ENCODE peak calls at places on chromosomes 12 and 14, in four cellular contexts. One of them, this sample, is unnamed.

GRCh38 chr14:61174395-61175386 is 106.4 kb downstream of the TMEM30B start:
- DNase-seq in A549: no peak
- DNase-seq in endothelial cell of umbilical vein: no peak
- DNase-seq in ovary: no peak
- DNase-seq in this sample: no peak

GRCh38 chr12:131642101-131642540 is 68.8 kb upstream of the SFSWAP start:
- DNase-seq in A549: peak
- DNase-seq in endothelial cell of umbilical vein: peak
- DNase-seq in ovary: no peak
- DNase-seq in this sample: no peak

GRCh38 chr14:99133563-99134332 is 138.2 kb downstream of the BCL11B start:
- DNase-seq in A549: no peak
- DNase-seq in endothelial cell of umbilical vein: no peak
- DNase-seq in ovary: no peak
- DNase-seq in this sample: no peak

GRCh38 chr14:61145258-61145902 is 135.8 kb downstream of the TMEM30B start:
- DNase-seq in A549: no peak
- DNase-seq in endothelial cell of umbilical vein: no peak
- DNase-seq in ovary: no peak
- DNase-seq in this sample: no peak

GRCh38 chr12:77777274-77777673 is 53.4 kb upstream of the NAV3 start:
- DNase-seq in A549: no peak
- DNase-seq in endothelial cell of umbilical vein: peak
- DNase-seq in ovary: no peak
- DNase-seq in this sample: no peak

GRCh38 chr12:27554421-27555186 is 30.6 kb downstream of the PPFIBP1 start:
- DNase-seq in A549: peak
- DNase-seq in endothelial cell of umbilical vein: peak
- DNase-seq in ovary: peak
- DNase-seq in this sample: no peak

GRCh38 chr12:22083167-22083566 is 37.1 kb downstream of the CMAS start:
- DNase-seq in A549: peak
- DNase-seq in endothelial cell of umbilical vein: peak
- DNase-seq in ovary: no peak
- DNase-seq in this sample: peak

GRCh38 chr14:54209501-54210231 is 187.1 kb upstream of the CDKN3 start:
- DNase-seq in A549: no peak
- DNase-seq in endothelial cell of umbilical vein: no peak
- DNase-seq in ovary: no peak
- DNase-seq in this sample: peak

GRCh38 chr14:51860164-51860835 is at the start of gene GNG2:
- DNase-seq in A549: peak
- DNase-seq in endothelial cell of umbilical vein: peak
- DNase-seq in ovary: peak
- DNase-seq in this sample: peak

GRCh38 chr12:50220357-50221061 is 53.3 kb upstream of the CERS5 start:
- DNase-seq in A549: peak
- DNase-seq in endothelial cell of umbilical vein: peak
- DNase-seq in ovary: no peak
- DNase-seq in this sample: no peak

GRCh38 chr12:2494490-2495192 is 300.1 kb upstream of the FKBP4 start:
- DNase-seq in A549: no peak
- DNase-seq in endothelial cell of umbilical vein: no peak
- DNase-seq in ovary: no peak
- DNase-seq in this sample: peak

GRCh38 chr12:12726543-12727093 is 9.4 kb downstream of the CDKN1B start:
- DNase-seq in A549: peak
- DNase-seq in endothelial cell of umbilical vein: peak
- DNase-seq in ovary: no peak
- DNase-seq in this sample: no peak

GRCh38 chr12:118925407-118926202 is 55.7 kb upstream of the SRRM4 start:
- DNase-seq in A549: no peak
- DNase-seq in endothelial cell of umbilical vein: no peak
- DNase-seq in ovary: no peak
- DNase-seq in this sample: no peak

GRCh38 chr12:57190037-57190436 is 26.6 kb upstream of the NXPH4 start:
- DNase-seq in A549: no peak
- DNase-seq in endothelial cell of umbilical vein: peak
- DNase-seq in ovary: no peak
- DNase-seq in this sample: no peak

GRCh38 chr14:56055521-56055920 is 62.7 kb upstream of the PELI2 start:
- DNase-seq in A549: no peak
- DNase-seq in endothelial cell of umbilical vein: no peak
- DNase-seq in ovary: no peak
- DNase-seq in this sample: no peak

GRCh38 chr12:108257004-108257403 is 82.1 kb downstream of the CMKLR1 start:
- DNase-seq in A549: no peak
- DNase-seq in endothelial cell of umbilical vein: no peak
- DNase-seq in ovary: no peak
- DNase-seq in this sample: no peak

GRCh38 chr12:12265571-12266388 is 1.1 kb downstream of the LRP6 start:
- DNase-seq in A549: peak
- DNase-seq in endothelial cell of umbilical vein: peak
- DNase-seq in ovary: no peak
- DNase-seq in this sample: peak

GRCh38 chr12:104339663-104340062 is 36.1 kb downstream of the EID3 start:
- DNase-seq in A549: peak
- DNase-seq in endothelial cell of umbilical vein: no peak
- DNase-seq in ovary: no peak
- DNase-seq in this sample: no peak

GRCh38 chr12:26119391-26119981 is 5.4 kb downstream of the BHLHE41 start:
- DNase-seq in A549: peak
- DNase-seq in endothelial cell of umbilical vein: peak
- DNase-seq in ovary: no peak
- DNase-seq in this sample: peak

GRCh38 chr12:109771746-109772621 is 58.4 kb downstream of the FAM222A start:
- DNase-seq in A549: no peak
- DNase-seq in endothelial cell of umbilical vein: no peak
- DNase-seq in ovary: peak
- DNase-seq in this sample: no peak
- TF ChIP-seq CTCF in A549: peak
- TF ChIP-seq CTCF in endothelial cell of umbilical vein: no peak
- TF ChIP-seq CTCF in ovary: no peak
- TF ChIP-seq CTCF in this sample: no peak

GRCh38 chr12:101828463-101829196 is 2.1 kb downstream of the GNPTAB start:
- DNase-seq in A549: no peak
- DNase-seq in endothelial cell of umbilical vein: no peak
- DNase-seq in ovary: no peak
- DNase-seq in this sample: no peak

GRCh38 chr12:101829639-101830390 is 944 bp downstream of the GNPTAB start:
- DNase-seq in A549: no peak
- DNase-seq in endothelial cell of umbilical vein: peak
- DNase-seq in ovary: no peak
- DNase-seq in this sample: no peak

GRCh38 chr12:101823891-101824290 is 6.9 kb downstream of the GNPTAB start:
- DNase-seq in A549: peak
- DNase-seq in endothelial cell of umbilical vein: peak
- DNase-seq in ovary: no peak
- DNase-seq in this sample: peak

GRCh38 chr12:101824831-101825230 is 5.9 kb downstream of the GNPTAB start:
- DNase-seq in A549: no peak
- DNase-seq in endothelial cell of umbilical vein: no peak
- DNase-seq in ovary: no peak
- DNase-seq in this sample: no peak

GRCh38 chr12:101826766-101827368 is 3.9 kb downstream of the GNPTAB start:
- DNase-seq in A549: no peak
- DNase-seq in endothelial cell of umbilical vein: no peak
- DNase-seq in ovary: no peak
- DNase-seq in this sample: no peak
- H3K4me3 ChIP-seq in A549: no peak
- H3K4me3 ChIP-seq in endothelial cell of umbilical vein: no peak
- H3K4me3 ChIP-seq in ovary: no peak
- H3K4me3 ChIP-seq in this sample: no peak

GRCh38 chr14:101839661-101840060 is 78.2 kb downstream of the PPP2R5C start:
- DNase-seq in A549: no peak
- DNase-seq in endothelial cell of umbilical vein: no peak
- DNase-seq in ovary: no peak
- DNase-seq in this sample: no peak
- H3K27ac ChIP-seq in A549: no peak
- H3K27ac ChIP-seq in endothelial cell of umbilical vein: no peak
- H3K27ac ChIP-seq in ovary: no peak
- H3K27ac ChIP-seq in this sample: no peak

GRCh38 chr14:104368751-104369100 is 210.8 kb upstream of the C14orf180 start:
- DNase-seq in A549: no peak
- DNase-seq in endothelial cell of umbilical vein: no peak
- DNase-seq in ovary: no peak
- DNase-seq in this sample: no peak

GRCh38 chr14:104371031-104371430 is 208.5 kb upstream of the C14orf180 start:
- DNase-seq in A549: no peak
- DNase-seq in endothelial cell of umbilical vein: no peak
- DNase-seq in ovary: no peak
- DNase-seq in this sample: no peak

GRCh38 chr14:104369208-104369607 is 210.4 kb upstream of the C14orf180 start:
- DNase-seq in A549: no peak
- DNase-seq in endothelial cell of umbilical vein: no peak
- DNase-seq in ovary: no peak
- DNase-seq in this sample: no peak

GRCh38 chr14:104371917-104372316 is 207.6 kb upstream of the C14orf180 start:
- DNase-seq in A549: no peak
- DNase-seq in endothelial cell of umbilical vein: no peak
- DNase-seq in ovary: no peak
- DNase-seq in this sample: no peak

DNA sequence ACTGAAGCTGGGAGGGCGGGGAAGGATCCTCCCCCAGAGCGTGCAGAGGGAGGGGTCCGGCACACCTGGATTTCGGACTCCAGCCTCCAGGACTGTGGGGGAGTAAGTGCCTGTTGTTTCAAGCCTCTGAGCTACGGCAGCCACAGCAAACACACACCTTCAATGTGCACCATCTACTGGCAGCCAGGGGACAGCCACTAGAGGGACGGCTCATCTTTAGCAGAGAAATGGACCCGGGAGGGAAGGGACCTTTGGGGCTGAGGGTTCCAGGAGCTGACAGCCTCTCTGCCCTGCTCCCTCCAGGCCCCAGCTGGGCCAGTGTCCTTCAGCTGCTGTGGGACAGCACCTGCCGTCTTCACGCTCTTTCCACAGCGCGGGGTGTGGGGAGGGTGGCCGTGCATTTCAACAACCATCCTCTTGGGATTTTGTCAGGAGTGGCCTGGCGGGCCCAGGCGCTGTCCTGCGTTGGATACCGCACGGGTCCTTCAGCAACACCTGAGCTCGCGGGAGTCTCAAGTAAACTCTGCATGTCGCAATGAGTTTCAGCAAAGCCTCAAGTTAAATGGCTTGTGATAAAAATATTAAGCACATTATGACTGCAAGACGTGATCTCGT is 209.2 kb upstream of the C14orf180 start:
- DNase-seq in A549: peak
- DNase-seq in endothelial cell of umbilical vein: peak
- DNase-seq in ovary: no peak
- DNase-seq in this sample: no peak
- TF ChIP-seq CTCF in A549: peak
- TF ChIP-seq CTCF in endothelial cell of umbilical vein: peak
- TF ChIP-seq CTCF in ovary: peak
- TF ChIP-seq CTCF in this sample: no peak

GRCh38 chr14:28773176-28773575 is 6.6 kb downstream of the FOXG1 start:
- DNase-seq in A549: no peak
- DNase-seq in endothelial cell of umbilical vein: no peak
- DNase-seq in ovary: no peak
- DNase-seq in this sample: no peak
- H3K4me3 ChIP-seq in A549: no peak
- H3K4me3 ChIP-seq in endothelial cell of umbilical vein: no peak
- H3K4me3 ChIP-seq in ovary: no peak
- H3K4me3 ChIP-seq in this sample: no peak

GRCh38 chr12:63480186-63480585 is 188.1 kb downstream of the DPY19L2 start:
- DNase-seq in A549: no peak
- DNase-seq in endothelial cell of umbilical vein: no peak
- DNase-seq in ovary: no peak
- DNase-seq in this sample: no peak
- H3K27ac ChIP-seq in A549: no peak
- H3K27ac ChIP-seq in endothelial cell of umbilical vein: no peak
- H3K27ac ChIP-seq in ovary: no peak
- H3K27ac ChIP-seq in this sample: no peak

GRCh38 chr14:28767851-28768548 is 1.4 kb downstream of the FOXG1 start:
- DNase-seq in A549: no peak
- DNase-seq in endothelial cell of umbilical vein: no peak
- DNase-seq in ovary: peak
- DNase-seq in this sample: no peak
- TF ChIP-seq CTCF in A549: no peak
- TF ChIP-seq CTCF in endothelial cell of umbilical vein: no peak
- TF ChIP-seq CTCF in ovary: no peak
- TF ChIP-seq CTCF in this sample: no peak

DNA sequence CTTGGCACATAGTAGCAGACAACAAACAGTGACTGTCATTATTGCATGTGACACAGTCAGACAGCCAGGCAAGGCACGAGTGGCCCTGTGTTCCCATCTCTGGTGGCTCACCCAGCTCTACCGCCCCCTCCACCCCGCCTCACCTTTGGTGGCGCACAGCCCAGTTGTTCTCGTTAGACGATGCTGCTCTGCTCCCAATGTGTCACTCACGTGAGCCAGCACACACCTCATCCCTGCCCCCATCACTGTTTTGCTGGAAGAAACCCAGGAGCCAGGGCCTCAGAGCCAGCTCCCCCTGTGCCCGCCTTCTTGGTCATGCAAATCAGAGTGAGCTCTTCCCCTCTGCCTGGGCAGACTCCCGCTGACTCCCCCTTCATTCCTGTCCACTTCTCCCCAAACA is 113.4 kb downstream of the CALM1 start:
- DNase-seq in A549: no peak
- DNase-seq in endothelial cell of umbilical vein: no peak
- DNase-seq in ovary: no peak
- DNase-seq in this sample: no peak
- H3K4me3 ChIP-seq in A549: no peak
- H3K4me3 ChIP-seq in endothelial cell of umbilical vein: no peak
- H3K4me3 ChIP-seq in ovary: no peak
- H3K4me3 ChIP-seq in this sample: no peak

GRCh38 chr14:30993071-30993470 is 32.4 kb upstream of the AP4S1 start:
- DNase-seq in A549: no peak
- DNase-seq in endothelial cell of umbilical vein: no peak
- DNase-seq in ovary: no peak
- DNase-seq in this sample: no peak

GRCh38 chr14:30996892-30997659 is 28.4 kb upstream of the AP4S1 start:
- DNase-seq in A549: no peak
- DNase-seq in endothelial cell of umbilical vein: no peak
- DNase-seq in ovary: no peak
- DNase-seq in this sample: no peak

GRCh38 chr14:30995674-30996073 is 29.8 kb upstream of the AP4S1 start:
- DNase-seq in A549: no peak
- DNase-seq in endothelial cell of umbilical vein: no peak
- DNase-seq in ovary: no peak
- DNase-seq in this sample: no peak

GRCh38 chr14:30998100-30998706 is 27.2 kb upstream of the AP4S1 start:
- DNase-seq in A549: no peak
- DNase-seq in endothelial cell of umbilical vein: no peak
- DNase-seq in ovary: no peak
- DNase-seq in this sample: no peak

GRCh38 chr14:30994681-30995620 is 30.5 kb upstream of the AP4S1 start:
- DNase-seq in A549: no peak
- DNase-seq in endothelial cell of umbilical vein: peak
- DNase-seq in ovary: no peak
- DNase-seq in this sample: peak
- H3K27ac ChIP-seq in A549: no peak
- H3K27ac ChIP-seq in endothelial cell of umbilical vein: peak
- H3K27ac ChIP-seq in ovary: no peak
- H3K27ac ChIP-seq in this sample: peak

This sample was measured in cardiac muscle cell.